ENCODE peak calls at places on chromosome X, in five cellular contexts. V is HCT116, W is GM12878, L is A549, H is K562. O is an unnamed sample.

GRCh38 chrX:73850124-73851013 is 287.4 kb downstream of the CHIC1 start:
- DNase-seq in V (peak; percentile 7), W (peak; percentile 62), L (peak; percentile 3), H (peak; percentile 13), O (peak; percentile 33)

GRCh38 chrX:70219938-70220764 is 14.3 kb upstream of the AWAT1 start:
- DNase-seq in V (peak; percentile 50), W (no peak), L (peak; percentile 64), H (peak; percentile 32), O (no peak)

GRCh38 chrX:18725316-18725943 is 18.0 kb downstream of the PPEF1 start:
- DNase-seq in V (no peak), W (no peak), L (no peak), H (no peak), O (peak; percentile 5)

GRCh38 chrX:11758400-11759171 is 549 bp downstream of the MSL3 start:
- DNase-seq in V (peak; percentile 45), W (no peak), L (peak; percentile 70), H (peak; percentile 82), O (peak; percentile 79)

GRCh38 chrX:105658136-105658535 is 164.2 kb upstream of the NRK start:
- DNase-seq in V (no peak), W (no peak), L (no peak), H (no peak), O (no peak)

GRCh38 chrX:139194571-139195280 is 335.8 kb upstream of the F9 start:
- DNase-seq in V (no peak), W (no peak), L (no peak), H (peak; percentile 48), O (no peak)

GRCh38 chrX:11100281-11101035 is 10.7 kb upstream of the HCCS start:
- DNase-seq in V (no peak), W (no peak), L (peak; percentile 36), H (peak; percentile 12), O (no peak)

GRCh38 chrX:16931371-16931770 is 15.1 kb upstream of the REPS2 start:
- DNase-seq in V (no peak), W (no peak), L (no peak), H (no peak), O (peak; percentile 27)

GRCh38 chrX:6226053-6226645 is 2.5 kb downstream of the NLGN4X start:
- DNase-seq in V (no peak), W (no peak), L (no peak), H (no peak), O (no peak)

GRCh38 chrX:143754183-143754582 is 33.6 kb upstream of the SPANXN2 start:
- DNase-seq in V (no peak), W (no peak), L (no peak), H (no peak), O (no peak)

GRCh38 chrX:54495814-54496516 is at the start of gene FGD1:
- DNase-seq in V (no peak), W (no peak), L (peak; percentile 82), H (peak; percentile 74), O (no peak)

GRCh38 chrX:143472334-143472938 is 44.8 kb downstream of the SPANXN3 start:
- DNase-seq in V (no peak), W (no peak), L (no peak), H (no peak), O (no peak)

GRCh38 chrX:121832446-121832845 is 785.0 kb downstream of the GLUD2 start:
- DNase-seq in V (no peak), W (no peak), L (no peak), H (no peak), O (no peak)

GRCh38 chrX:68735266-68735665 is 87.8 kb downstream of the STARD8 start:
- DNase-seq in V (no peak), W (no peak), L (no peak), H (no peak), O (no peak)

GRCh38 chrX:99795495-99795894 is 614.6 kb downstream of the PCDH19 start:
- DNase-seq in V (no peak), W (no peak), L (no peak), H (no peak), O (no peak)

GRCh38 chrX:10755477-10756334 is 135.3 kb upstream of the MID1 start:
- DNase-seq in V (no peak), W (no peak), L (peak; percentile 39), H (no peak), O (peak; percentile 40)

GRCh38 chrX:1462596-1463251 is 10.0 kb upstream of the ASMTL start:
- DNase-seq in V (no peak), W (no peak), L (no peak), H (no peak), O (no peak)

GRCh38 chrX:283115-283845 is 2.1 kb downstream of the PLCXD1 start:
- DNase-seq in V (peak; percentile 60), W (peak; percentile 86), L (peak; percentile 95), H (peak; percentile 77), O (peak; percentile 97)

GRCh38 chrX:3192835-3193234 is 151.6 kb downstream of the ARSF start:
- DNase-seq in V (no peak), W (no peak), L (no peak), H (no peak), O (no peak)

GRCh38 chrX:41238543-41238942 is 95.4 kb upstream of the DDX3X start:
- DNase-seq in V (no peak), W (no peak), L (no peak), H (no peak), O (no peak)

GRCh38 chrX:34631826-34632225 is 25.3 kb downstream of the TMEM47 start:
- DNase-seq in V (no peak), W (no peak), L (no peak), H (no peak), O (no peak)

GRCh38 chrX:17788956-17789562 is 51.8 kb downstream of the SCML1 start:
- DNase-seq in V (no peak), W (no peak), L (no peak), H (peak; percentile 5), O (no peak)

GRCh38 chrX:119753639-119754257 is 4.6 kb upstream of the SOWAHD start:
- DNase-seq in V (peak; percentile 48), W (no peak), L (no peak), H (peak; percentile 39), O (peak; percentile 72)

GRCh38 chrX:67570839-67571238 is 27.0 kb downstream of the AR start:
- DNase-seq in V (no peak), W (no peak), L (no peak), H (no peak), O (no peak)

GRCh38 chrX:100944601-100945000 is 15.9 kb upstream of the XKRX start:
- DNase-seq in V (no peak), W (no peak), L (no peak), H (no peak), O (no peak)

GRCh38 chrX:134459683-134460004 is 321 bp upstream of the HPRT1 start:
- DNase-seq in V (no peak), W (no peak), L (no peak), H (no peak), O (no peak)

GRCh38 chrX:72003811-72004750 is 93.4 kb downstream of the NHSL2 start:
- DNase-seq in V (peak; percentile 40), W (no peak), L (no peak), H (no peak), O (no peak)

GRCh38 chrX:70132244-70132643 is 1.0 kb upstream of the IGBP1 start:
- DNase-seq in V (no peak), W (no peak), L (no peak), H (no peak), O (no peak)

GRCh38 chrX:56130013-56130412 is 102.1 kb upstream of the KLF8 start:
- DNase-seq in V (no peak), W (no peak), L (no peak), H (no peak), O (no peak)

GRCh38 chrX:145631461-145631951 is 186.1 kb upstream of the SLITRK2 start:
- DNase-seq in V (no peak), W (no peak), L (no peak), H (no peak), O (no peak)

GRCh38 chrX:13652256-13653021 is 502 bp upstream of the TCEANC start:
- DNase-seq in V (peak; percentile 13), W (no peak), L (peak; percentile 14), H (peak; percentile 15), O (peak; percentile 28)
- TF ChIP-seq REST in V (no peak), W (no peak), L (no peak), H (no peak), O (no peak)

GRCh38 chrX:115388879-115389278 is 99.4 kb downstream of the LUZP4 start:
- DNase-seq in V (no peak), W (no peak), L (no peak), H (no peak), O (no peak)

GRCh38 chrX:115392871-115393270 is 103.4 kb downstream of the LUZP4 start:
- DNase-seq in V (no peak), W (no peak), L (no peak), H (no peak), O (no peak)

GRCh38 chrX:115392031-115392430 is 102.5 kb downstream of the LUZP4 start:
- DNase-seq in V (no peak), W (no peak), L (no peak), H (no peak), O (no peak)

GRCh38 chrX:115387327-115387726 is 97.8 kb downstream of the LUZP4 start:
- DNase-seq in V (no peak), W (no peak), L (no peak), H (no peak), O (no peak)

GRCh38 chrX:115393271-115393670 is 103.8 kb downstream of the LUZP4 start:
- DNase-seq in V (no peak), W (no peak), L (no peak), H (no peak), O (no peak)
- TF ChIP-seq REST in V (no peak), W (no peak), L (no peak), H (no peak), O (no peak)

GRCh38 chrX:20212486-20213089 is 54.1 kb downstream of the RPS6KA3 start:
- DNase-seq in V (no peak), W (peak; percentile 8), L (no peak), H (no peak), O (no peak)
- TF ChIP-seq REST in V (no peak), W (no peak), L (no peak), H (no peak), O (no peak)

GRCh38 chrX:80512924-80513323 is 92.7 kb downstream of the TENT5D start:
- DNase-seq in V (no peak), W (no peak), L (no peak), H (no peak), O (no peak)

GRCh38 chrX:80511969-80512760 is 91.9 kb downstream of the TENT5D start:
- DNase-seq in V (no peak), W (no peak), L (no peak), H (peak; percentile 36), O (no peak)

GRCh38 chrX:80513620-80514019 is 93.4 kb downstream of the TENT5D start:
- DNase-seq in V (no peak), W (no peak), L (no peak), H (no peak), O (no peak)
- TF ChIP-seq REST in V (no peak), W (no peak), L (no peak), H (no peak), O (no peak)

O was measured in HL-60.